ENCODE peak calls at places on chromosomes 6 and 20, in five cellular contexts. U, O, C, J and L are unnamed samples. For H3K4me1, the result is how much of the 10 kb centered on the place peaks cover.

GRCh38 chr6:9397981-9398559 is 962.7 kb upstream of the SLC35B3 start:
- DNase-seq in C (no peak), J (peak), O (no peak), U (no peak), L (peak)

GRCh38 chr6:168157272-168158007 is 78.4 kb upstream of the FRMD1 start:
- DNase-seq in C (peak), O (no peak), U (peak), J (no peak), L (no peak)

GRCh38 chr6:26003102-26003694 is 40.6 kb downstream of the TRIM38 start:
- DNase-seq in U (peak), O (peak), J (peak), C (peak), L (peak)

GRCh38 chr6:132798820-132799538 is 542 bp upstream of the SLC18B1 start:
- DNase-seq in U (peak), J (peak), C (peak), O (peak), L (peak)

GRCh38 chr6:127464161-127464880 is 5.1 kb upstream of the KIAA0408 start:
- DNase-seq in U (peak), O (no peak), J (peak), C (peak), L (no peak)

GRCh38 chr6:49430187-49430586 is 32.9 kb downstream of the MMUT start:
- DNase-seq in U (no peak), C (peak), O (no peak), J (no peak), L (no peak)

GRCh38 chr6:69286341-69286740 is 510.5 kb downstream of the LMBRD1 start:
- DNase-seq in U (no peak), O (no peak), J (no peak), C (no peak), L (no peak)

GRCh38 chr20:44204156-44204831 is 6.3 kb downstream of the OSER1 start:
- DNase-seq in O (no peak), U (no peak), J (no peak), C (peak), L (peak)

GRCh38 chr6:123636771-123637170 is at the start of gene TRDN:
- DNase-seq in J (peak), U (no peak), O (no peak), C (no peak), L (no peak)

GRCh38 chr20:51366155-51366886 is 176.2 kb downstream of the NFATC2 start:
- DNase-seq in C (peak), J (peak), U (peak), O (peak), L (peak)

GRCh38 chr20:44057698-44058675 is 129.0 kb downstream of the JPH2 start:
- DNase-seq in J (no peak), U (no peak), C (peak), O (no peak), L (no peak)

GRCh38 chr6:1729133-1729751 is 119.5 kb downstream of the FOXC1 start:
- DNase-seq in O (no peak), U (no peak), J (no peak), C (no peak), L (no peak)

GRCh38 chr6:170045563-170045960 is 245.3 kb downstream of the DLL1 start:
- DNase-seq in J (peak), O (peak), U (no peak), C (no peak), L (no peak)

GRCh38 chr6:1864496-1864895 is 254.8 kb downstream of the FOXC1 start:
- DNase-seq in J (no peak), C (no peak), U (no peak), O (no peak), L (no peak)

GRCh38 chr20:50371878-50372769 is 138.1 kb upstream of the PTPN1 start:
- DNase-seq in U (no peak), O (no peak), C (no peak), J (no peak), L (no peak)

GRCh38 chr6:154239392-154239791 is 117.2 kb downstream of the IPCEF1 start:
- DNase-seq in O (no peak), J (no peak), C (no peak), U (no peak), L (no peak)

GRCh38 chr6:167748046-167748445 is 78.7 kb upstream of the AFDN start:
- DNase-seq in U (no peak), J (no peak), C (no peak), O (no peak), L (no peak)

GRCh38 chr6:122736166-122736565 is 43.4 kb upstream of the FABP7 start:
- DNase-seq in O (no peak), J (no peak), C (no peak), U (no peak), L (no peak)

GRCh38 chr6:72316675-72317380 is 305.0 kb upstream of the KCNQ5 start:
- DNase-seq in J (peak), U (peak), C (no peak), O (no peak), L (no peak)

GRCh38 chr6:169250660-169251059 is 3.0 kb downstream of the THBS2 start:
- DNase-seq in J (peak), O (peak), C (peak), U (no peak), L (no peak)

GRCh38 chr6:132830236-132830799 is 15.9 kb downstream of the RPS12 start:
- DNase-seq in C (peak), O (no peak), U (no peak), J (no peak), L (no peak)

GRCh38 chr20:1302578-1303541 is 26.1 kb downstream of the SDCBP2 start:
- DNase-seq in O (no peak), U (no peak), C (no peak), J (peak), L (no peak)

GRCh38 chr6:24568687-24569086 is 73.9 kb downstream of the ALDH5A1 start:
- DNase-seq in U (no peak), J (no peak), C (no peak), O (no peak), L (no peak)

GRCh38 chr6:132669690-132670291 is 10.8 kb upstream of the TAAR1 start:
- DNase-seq in U (no peak), O (no peak), C (peak), J (no peak), L (no peak)

GRCh38 chr6:66340736-66341135 is 633.7 kb upstream of the EYS start:
- DNase-seq in O (no peak), C (no peak), J (no peak), U (no peak), L (no peak)

GRCh38 chr6:122654016-122654415 is 43.8 kb downstream of the PKIB start:
- DNase-seq in U (no peak), O (no peak), C (no peak), J (no peak), L (no peak)

DNA sequence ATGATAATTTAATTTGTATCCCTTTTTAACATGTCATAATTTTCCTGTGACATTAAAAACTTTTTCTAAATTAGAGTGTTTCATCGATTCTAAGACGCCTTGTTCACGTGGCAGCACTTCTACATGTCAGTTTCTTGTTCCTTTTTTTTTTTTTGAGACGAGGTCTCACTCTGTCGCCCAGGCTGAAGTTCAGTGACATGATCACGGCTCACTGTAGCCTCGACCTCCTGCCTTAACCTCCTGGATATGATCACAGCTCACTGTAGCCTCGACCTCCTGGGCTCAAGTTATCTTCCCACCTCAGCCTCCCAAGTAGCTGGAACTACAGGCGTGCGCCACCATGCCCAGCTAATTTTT is 27.6 kb upstream of the ADRM1 start:
- DNase-seq in U (no peak), J (no peak), C (no peak), O (no peak), L (no peak)
- H3K4me3 ChIP-seq in U (no peak), J (no peak), C (no peak), O (no peak), L (no peak)

GRCh38 chr6:32954983-32955802 is 2.3 kb upstream of the HLA-DMA start:
- DNase-seq in U (no peak), J (no peak), C (no peak), O (no peak), L (peak)
- TF ChIP-seq CTCF in U (no peak), J (no peak), C (peak), O (no peak), L (no peak)

DNA sequence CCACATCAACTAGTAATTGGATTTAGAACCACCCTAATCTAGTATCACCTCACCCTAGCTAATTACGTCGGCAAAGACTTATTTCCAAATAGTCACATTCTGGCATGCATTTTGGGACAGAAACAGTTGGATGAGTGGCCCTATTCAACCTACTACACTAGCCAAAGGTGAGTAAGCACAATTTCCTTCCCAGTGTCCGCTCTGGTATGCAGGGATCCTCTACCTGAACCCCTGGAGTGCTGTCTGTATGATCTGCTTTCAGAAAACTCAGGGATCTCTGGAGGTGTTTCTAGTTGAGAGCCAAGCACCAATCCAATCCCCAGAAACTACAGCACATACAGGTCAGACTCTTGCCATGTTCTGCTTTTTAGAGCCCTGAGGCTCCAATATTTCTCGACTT is 717.4 kb upstream of the MANEA start:
- DNase-seq in U (no peak), O (no peak), J (no peak), C (no peak), L (no peak)
- H3K4me1 ChIP-seq in U (under half), O (under half), J (under half), C (under half), L (under half)

GRCh38 chr6:31118178-31118577 is 2.1 kb downstream of the CDSN start:
- DNase-seq in O (no peak), C (no peak), U (no peak), J (no peak), L (no peak)
- H3K4me3 ChIP-seq in O (no peak), C (no peak), U (no peak), J (no peak), L (no peak)

DNA sequence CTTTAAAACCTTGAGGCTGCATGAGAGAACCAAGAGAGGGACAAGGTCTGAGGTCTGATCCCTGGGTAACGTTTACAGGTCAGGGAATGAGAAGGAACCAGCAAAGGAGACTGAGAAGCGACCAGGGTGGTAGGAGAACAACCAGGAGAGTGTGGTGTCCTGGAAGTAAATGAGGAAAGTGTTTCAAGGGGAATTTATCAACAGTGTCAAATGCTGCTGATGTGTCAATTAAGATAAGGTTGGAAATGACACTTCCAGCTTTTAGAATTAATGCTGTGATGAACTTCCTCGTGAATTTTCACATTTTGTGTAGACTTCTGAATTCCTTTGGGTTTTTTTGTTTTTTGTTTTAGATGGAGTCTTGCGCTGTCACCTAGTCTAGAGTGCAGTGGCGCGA is 83.7 kb downstream of the CNBD2 start:
- DNase-seq in U (no peak), J (no peak), C (no peak), O (no peak), L (no peak)
- TF ChIP-seq CTCF in U (no peak), J (no peak), C (no peak), O (no peak), L (no peak)

GRCh38 chr20:20741067-20742045 is 28.9 kb upstream of the RALGAPA2 start:
- DNase-seq in J (no peak), O (no peak), C (no peak), U (no peak), L (no peak)

GRCh38 chr20:20743511-20744169 is 31.2 kb upstream of the RALGAPA2 start:
- DNase-seq in O (peak), C (peak), U (peak), J (peak), L (peak)

GRCh38 chr20:20740595-20740994 is 28.2 kb upstream of the RALGAPA2 start:
- DNase-seq in J (no peak), O (no peak), U (no peak), C (peak), L (no peak)

DNA sequence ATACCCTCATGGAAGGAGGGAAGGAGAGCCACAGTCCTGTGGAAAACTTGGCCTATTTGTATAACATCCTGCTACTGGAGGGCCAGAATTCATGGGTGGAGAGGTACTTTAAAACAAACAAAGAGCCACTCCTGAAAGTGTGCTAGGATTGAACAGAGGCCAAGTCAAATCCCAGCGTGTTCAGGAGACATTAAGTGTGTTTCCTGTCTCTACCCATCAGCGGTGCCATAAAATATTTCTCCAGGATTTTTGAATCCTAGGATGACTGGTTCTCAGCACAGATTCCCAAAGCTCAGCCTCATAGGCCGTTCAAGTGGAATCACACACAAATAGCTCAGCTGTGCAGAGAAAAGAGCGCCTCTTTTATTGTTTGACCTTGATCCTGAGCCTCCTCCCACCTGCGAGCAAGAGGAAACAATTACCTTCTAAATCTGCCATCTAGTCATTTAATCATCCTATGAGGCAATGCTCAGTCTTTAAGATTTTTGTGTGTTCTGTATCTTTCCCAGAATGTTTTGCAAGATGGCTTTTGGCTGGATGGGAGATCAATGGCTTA is 31.8 kb upstream of the RALGAPA2 start:
- DNase-seq in J (no peak), U (no peak), O (no peak), C (no peak), L (no peak)
- H3K4me1 ChIP-seq in J (under half), U (under half), O (under half), C (under half), L (under half)

DNA sequence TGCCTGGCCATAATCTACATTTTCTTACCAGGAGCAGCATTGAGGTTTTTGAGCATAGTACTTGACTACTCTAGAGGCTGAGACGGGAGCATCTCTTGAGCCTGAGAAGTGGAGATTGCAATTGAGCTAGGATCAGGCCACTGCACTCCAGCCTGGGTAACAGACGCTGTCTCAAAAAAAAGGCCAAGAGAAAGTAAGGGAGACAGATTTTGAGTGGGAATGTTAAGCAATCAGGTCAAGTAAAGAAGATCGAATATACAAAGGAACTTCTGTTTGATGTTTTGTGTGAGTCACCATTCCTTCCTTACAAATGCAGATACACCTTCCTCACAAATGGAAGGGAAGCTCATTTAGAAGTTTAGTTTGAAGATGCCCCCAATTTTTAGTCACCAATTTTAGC is 4.4 kb downstream of the PNRC1 start:
- DNase-seq in J (no peak), C (no peak), O (no peak), U (no peak), L (no peak)
- H3K4me3 ChIP-seq in J (no peak), C (no peak), O (no peak), U (no peak), L (no peak)

DNA sequence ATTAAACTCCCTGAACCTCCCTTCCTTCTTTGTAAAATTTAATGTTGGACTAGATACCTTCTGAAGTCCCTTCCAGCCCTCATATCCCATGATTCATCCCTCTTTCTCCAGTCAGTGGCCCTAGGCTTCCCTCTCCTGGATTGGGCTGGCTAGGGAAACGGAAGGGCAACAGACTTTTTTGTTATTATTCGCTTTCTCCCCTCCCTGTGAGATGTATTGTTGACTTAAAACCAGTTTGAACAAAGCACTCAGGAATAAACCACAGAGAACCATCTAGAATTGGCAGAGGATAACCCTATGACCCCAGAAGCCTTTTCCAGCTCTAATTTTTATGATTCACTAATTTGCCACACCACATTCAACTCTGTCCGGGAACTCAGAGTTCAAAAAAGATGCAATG is 239.7 kb upstream of the SUPT3H start:
- DNase-seq in U (no peak), J (no peak), O (no peak), C (no peak), L (no peak)
- TF ChIP-seq CTCF in U (no peak), J (no peak), O (no peak), C (no peak), L (no peak)

GRCh38 chr6:88651400-88651799 is 312.0 kb downstream of the RNGTT start:
- DNase-seq in C (no peak), O (no peak), J (no peak), U (no peak), L (no peak)
- H3K4me1 ChIP-seq in C (under half), O (under half), J (under half), U (under half), L (under half)

GRCh38 chr6:44258325-44258863 is 1.1 kb upstream of the SLC35B2 start:
- DNase-seq in J (no peak), O (no peak), U (peak), C (no peak), L (no peak)
- H3K4me3 ChIP-seq in J (no peak), O (no peak), U (no peak), C (no peak), L (no peak)